ENCODE peak calls at places on chromosomes 3 and 15, in five cellular contexts. D is lung, P is GM23248, Y is SK-N-SH, T is neural progenitor cell. H is an unnamed sample.

GRCh38 chr15:89781891-89782618 is 5.9 kb downstream of the MESP2 start:
- DNase-seq in Y (no peak), P (peak), D (no peak), T (no peak), H (no peak)

GRCh38 chr3:124256156-124256555 is 264.2 kb upstream of the ROPN1 start:
- DNase-seq in D (no peak), T (no peak), P (no peak), Y (no peak), H (no peak)

GRCh38 chr3:38643090-38643489 is 6.4 kb downstream of the SCN5A start:
- DNase-seq in T (no peak), Y (peak), D (no peak), P (no peak), H (no peak)

GRCh38 chr3:46946416-46946815 is 30.1 kb downstream of the CCDC12 start:
- DNase-seq in Y (no peak), P (no peak), T (no peak), D (no peak), H (no peak)

GRCh38 chr3:172341482-172342059 is 106.7 kb downstream of the GHSR start:
- DNase-seq in Y (peak), P (peak), T (peak), D (no peak), H (peak)

GRCh38 chr3:95424296-95424695 is 1361.4 kb downstream of the NSUN3 start:
- DNase-seq in D (no peak), T (no peak), P (no peak), Y (no peak), H (no peak)

GRCh38 chr3:150114273-150114672 is 143.6 kb upstream of the PFN2 start:
- DNase-seq in Y (no peak), T (no peak), P (no peak), D (no peak), H (no peak)

GRCh38 chr3:123424321-123424998 is 24.4 kb downstream of the ADCY5 start:
- DNase-seq in D (no peak), P (no peak), T (no peak), Y (no peak), H (no peak)

GRCh38 chr3:46397111-46397510 is 9.8 kb downstream of the CCR5AS start:
- DNase-seq in T (no peak), P (no peak), Y (no peak), D (no peak), H (no peak)

GRCh38 chr3:133460809-133461208 is 61.0 kb downstream of the BFSP2 start:
- DNase-seq in Y (no peak), T (no peak), D (no peak), P (no peak), H (no peak)

GRCh38 chr15:56767315-56767714 is 34.0 kb upstream of the ZNF280D start:
- DNase-seq in Y (no peak), P (peak), T (no peak), D (no peak), H (no peak)

GRCh38 chr3:149486726-149487125 is 12.2 kb downstream of the TM4SF4 start:
- DNase-seq in Y (no peak), P (no peak), D (no peak), T (no peak), H (no peak)

GRCh38 chr3:185151959-185152432 is 864 bp downstream of the C3orf70 start:
- DNase-seq in Y (no peak), T (no peak), P (peak), D (no peak), H (no peak)

GRCh38 chr15:63509933-63510547 is 5.6 kb downstream of the USP3 start:
- DNase-seq in Y (no peak), D (no peak), P (peak), T (no peak), H (peak)

GRCh38 chr15:40354408-40355171 is 3.4 kb upstream of the DISP2 start:
- DNase-seq in Y (peak), P (peak), D (no peak), T (peak), H (no peak)

GRCh38 chr3:52200981-52201679 is 3.2 kb downstream of the ALAS1 start:
- DNase-seq in D (no peak), P (peak), T (no peak), Y (no peak), H (no peak)

GRCh38 chr15:43828061-43828657 is 1.4 kb downstream of the WDR76 start:
- DNase-seq in T (peak), P (peak), Y (peak), D (no peak), H (no peak)

GRCh38 chr3:49469037-49469875 is 811 bp upstream of the DAG1 start:
- DNase-seq in T (peak), Y (peak), P (peak), D (peak), H (no peak)

GRCh38 chr3:44476181-44476599 is 1.3 kb downstream of the ZNF445 start:
- DNase-seq in P (peak), D (no peak), T (no peak), Y (peak), H (peak)

GRCh38 chr3:45100998-45101407 is 45.2 kb downstream of the CDCP1 start:
- DNase-seq in Y (no peak), D (no peak), P (peak), T (no peak), H (peak)

GRCh38 chr15:101187820-101188516 is 63.9 kb downstream of the CHSY1 start:
- DNase-seq in Y (no peak), D (no peak), T (no peak), P (no peak), H (no peak)

GRCh38 chr15:83602021-83602420 is 51.9 kb upstream of the ADAMTSL3 start:
- DNase-seq in D (no peak), T (no peak), P (no peak), Y (no peak), H (no peak)

GRCh38 chr3:49108346-49108745 is 3.8 kb upstream of the QARS1 start:
- DNase-seq in Y (no peak), P (no peak), D (no peak), T (no peak), H (no peak)

GRCh38 chr3:2948882-2949281 is 161.3 kb downstream of the IL5RA start:
- DNase-seq in T (no peak), D (no peak), Y (no peak), P (no peak), H (no peak)

GRCh38 chr3:191695815-191696153 is 234.8 kb downstream of the PYDC2 start:
- DNase-seq in Y (no peak), P (no peak), T (no peak), D (no peak), H (no peak)

GRCh38 chr15:43210172-43210745 is 10.6 kb downstream of the EPB42 start:
- DNase-seq in D (no peak), T (no peak), P (no peak), Y (no peak), H (no peak)

GRCh38 chr15:70234256-70234965 is 136.7 kb upstream of the TLE3 start:
- DNase-seq in D (no peak), Y (no peak), T (no peak), P (peak), H (peak)

GRCh38 chr3:188520466-188520865 is 366.5 kb downstream of the LPP start:
- DNase-seq in T (no peak), P (no peak), Y (no peak), D (no peak), H (no peak)

GRCh38 chr3:189567772-189568420 is 63.3 kb upstream of the TP63 start:
- DNase-seq in T (no peak), P (no peak), Y (no peak), D (no peak), H (no peak)

GRCh38 chr3:189563841-189564563 is 67.2 kb upstream of the TP63 start:
- DNase-seq in P (peak), T (no peak), D (peak), Y (no peak), H (peak)

GRCh38 chr3:189567322-189567721 is 63.9 kb upstream of the TP63 start:
- DNase-seq in T (no peak), Y (no peak), P (no peak), D (no peak), H (no peak)

GRCh38 chr3:189568931-189569330 is 62.3 kb upstream of the TP63 start:
- DNase-seq in D (no peak), Y (no peak), P (no peak), T (no peak), H (no peak)

DNA sequence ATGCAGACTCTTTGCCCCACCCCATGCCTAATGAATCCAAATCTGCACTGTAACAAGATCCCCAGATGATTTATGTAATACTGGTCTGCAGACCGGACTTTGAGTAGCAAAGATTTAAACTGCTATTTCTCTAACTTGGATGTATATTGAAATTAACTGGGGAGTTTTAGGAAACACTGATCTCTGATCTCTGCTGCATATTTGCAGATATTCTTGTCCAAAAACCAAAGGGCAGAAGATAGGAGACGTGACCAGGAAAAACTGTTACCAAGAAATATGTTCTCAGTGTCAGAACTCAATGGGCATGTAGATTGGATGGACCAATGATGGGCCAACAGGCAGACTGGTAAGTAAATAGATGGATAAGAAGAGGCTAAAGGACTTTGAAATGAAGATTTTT is 64.6 kb upstream of the TP63 start:
- DNase-seq in P (no peak), Y (no peak), D (no peak), T (no peak), H (no peak)
- H3K4me3 ChIP-seq in P (no peak), Y (no peak), D (no peak), T (no peak), H (no peak)

DNA sequence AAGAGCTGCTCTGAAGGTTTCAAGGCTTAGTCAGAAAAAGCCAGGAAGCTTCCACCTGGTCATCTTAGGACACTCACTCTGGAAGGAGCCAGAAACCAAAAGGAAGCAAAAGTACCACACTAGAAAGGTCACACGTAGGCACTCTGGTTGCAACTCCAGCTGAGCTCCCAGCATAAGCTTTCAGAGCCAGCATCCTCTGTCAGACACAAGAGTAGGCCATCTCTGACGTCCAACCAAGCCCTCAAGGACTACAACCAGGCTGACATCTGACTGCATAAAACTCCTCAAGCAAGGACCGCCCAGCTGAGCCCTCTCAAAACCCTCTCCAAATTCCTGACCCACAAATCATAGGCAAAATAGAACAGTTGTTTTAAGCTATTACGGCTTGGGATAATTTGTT is 12.8 kb downstream of the SH3BP5 start:
- DNase-seq in P (peak), T (no peak), D (peak), Y (no peak), H (no peak)
- H3K27ac ChIP-seq in P (peak), T (no peak), D (peak), Y (no peak), H (no peak)

GRCh38 chr3:106341090-106341489 is 472.3 kb upstream of the CBLB start:
- DNase-seq in P (peak), Y (peak), T (no peak), D (no peak), H (no peak)
- H3K4me3 ChIP-seq in P (peak), Y (no peak), T (no peak), D (no peak), H (no peak)

GRCh38 chr15:98801234-98801561 is 152.9 kb downstream of the IGF1R start:
- DNase-seq in Y (no peak), T (peak), P (no peak), D (no peak), H (no peak)
- H3K27ac ChIP-seq in Y (peak), T (peak), P (peak), D (peak), H (peak)

GRCh38 chr15:65383991-65384390 is 6.2 kb upstream of the IGDCC3 start:
- DNase-seq in Y (no peak), T (no peak), P (no peak), D (no peak), H (no peak)

GRCh38 chr15:65385868-65386253 is 8.1 kb upstream of the IGDCC3 start:
- DNase-seq in D (no peak), T (no peak), P (peak), Y (no peak), H (no peak)

GRCh38 chr15:65384505-65384894 is 6.7 kb upstream of the IGDCC3 start:
- DNase-seq in Y (no peak), P (no peak), T (no peak), D (no peak), H (no peak)

GRCh38 chr15:65386376-65386775 is 8.6 kb upstream of the IGDCC3 start:
- DNase-seq in T (no peak), Y (no peak), D (no peak), P (no peak), H (no peak)

GRCh38 chr15:65384895-65385867 is 7.4 kb upstream of the IGDCC3 start:
- DNase-seq in D (peak), P (peak), T (peak), Y (peak), H (no peak)
- H3K4me3 ChIP-seq in D (no peak), P (no peak), T (no peak), Y (peak), H (peak)

DNA sequence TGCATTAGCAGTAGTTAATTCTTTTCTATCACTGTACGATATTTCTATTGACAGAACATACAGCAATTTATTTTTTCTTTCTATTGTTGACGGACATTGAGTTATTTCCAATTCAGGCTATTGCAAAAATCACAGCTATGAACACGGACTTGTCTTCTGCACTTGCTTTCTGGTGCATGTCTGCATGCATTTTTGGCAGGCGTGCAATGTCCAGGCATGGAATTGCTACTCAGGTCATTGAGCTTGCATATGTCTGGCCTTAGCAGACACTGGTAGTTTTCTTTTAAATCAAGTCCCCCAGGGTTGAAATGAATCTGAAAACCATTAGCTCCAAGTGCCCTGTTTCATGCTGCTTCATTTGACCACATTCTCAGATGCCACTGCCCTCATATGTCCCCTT is 72.9 kb downstream of the LRIG1 start:
- DNase-seq in T (no peak), Y (no peak), D (no peak), P (no peak), H (no peak)
- H3K27ac ChIP-seq in T (no peak), Y (peak), D (no peak), P (peak), H (no peak)

GRCh38 chr3:21446027-21446426 is 305.0 kb downstream of the ZNF385D start:
- DNase-seq in T (no peak), Y (no peak), D (no peak), P (no peak), H (no peak)

GRCh38 chr3:21447471-21448205 is 303.4 kb downstream of the ZNF385D start:
- DNase-seq in P (peak), D (no peak), Y (peak), T (no peak), H (no peak)

GRCh38 chr3:21449738-21450137 is 301.3 kb downstream of the ZNF385D start:
- DNase-seq in T (no peak), D (no peak), P (no peak), Y (no peak), H (no peak)

GRCh38 chr3:21446937-21447336 is 304.1 kb downstream of the ZNF385D start:
- DNase-seq in Y (no peak), T (no peak), P (no peak), D (no peak), H (no peak)
- H3K4me3 ChIP-seq in Y (no peak), T (no peak), P (peak), D (no peak), H (no peak)

DNA sequence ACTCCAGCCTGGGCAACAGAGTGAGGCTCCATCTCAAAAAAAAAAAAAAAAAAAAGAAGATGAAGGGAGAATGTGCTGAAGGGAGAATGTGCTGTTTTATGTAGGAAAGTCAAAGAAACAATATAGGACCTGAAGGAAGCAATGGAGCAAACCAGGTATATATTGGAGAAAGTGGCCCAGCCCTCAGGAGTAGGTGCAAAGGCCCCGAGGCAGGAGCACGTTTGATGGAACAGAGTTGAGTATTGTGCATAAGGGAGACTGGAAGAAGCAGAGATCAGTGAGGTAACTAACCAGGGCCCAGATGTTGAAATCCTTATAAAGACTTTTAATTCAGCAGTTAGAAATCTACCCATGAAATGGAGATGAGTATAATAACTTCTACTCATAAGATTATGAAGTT is 79.6 kb downstream of the MAP2K5 start:
- DNase-seq in T (no peak), P (no peak), Y (no peak), D (no peak), H (no peak)
- H3K27ac ChIP-seq in T (no peak), P (no peak), Y (no peak), D (no peak), H (no peak)

DNA sequence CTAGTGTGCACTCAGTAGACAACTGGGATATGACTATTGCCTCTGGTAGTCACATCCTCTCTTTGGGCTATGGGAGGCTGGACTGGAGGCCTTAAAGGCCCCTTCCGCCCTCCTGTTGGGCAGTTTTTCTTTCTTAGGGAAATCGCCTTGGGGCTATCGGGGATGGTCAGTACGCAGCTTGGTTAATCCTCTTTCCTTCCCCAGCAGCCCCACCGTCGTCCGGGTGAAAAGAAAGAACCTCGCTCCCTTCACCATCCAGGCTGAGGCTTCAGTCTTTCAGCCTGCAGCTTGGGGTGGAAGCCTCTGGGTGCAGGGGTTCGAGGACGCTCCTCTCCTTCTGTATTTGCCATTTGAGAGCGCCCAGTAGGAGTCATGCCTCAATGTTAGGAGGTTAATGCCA is 650 bp upstream of the ST6GAL1 start:
- DNase-seq in P (no peak), D (no peak), Y (no peak), T (peak), H (no peak)
- H3K4me3 ChIP-seq in P (peak), D (no peak), Y (peak), T (peak), H (peak)

H was measured in SK-N-MC.